ENCODE peak calls at places on chromosomes 13 and 19, in six cellular contexts. W is breast epithelium, M is transverse colon, O is upper lobe of left lung, H is H1, E is HL-60. T is an unnamed sample.

GRCh38 chr19:40923934-40924391 is 41.9 kb upstream of the CYP2A7 start:
- DNase-seq in W (no peak), M (no peak), O (peak), H (no peak), E (no peak), T (peak)

GRCh38 chr19:50798116-50798942 is 8.1 kb downstream of the ACP4 start:
- DNase-seq in W (no peak), M (no peak), O (no peak), H (peak), E (no peak), T (no peak)

GRCh38 chr19:49338691-49339363 is 3.6 kb downstream of the CD37 start:
- DNase-seq in W (peak), M (peak), O (peak), H (peak), E (no peak), T (peak)

GRCh38 chr19:40193587-40193849 is 2.3 kb downstream of the MAP3K10 start:
- DNase-seq in W (no peak), M (no peak), O (no peak), H (no peak), E (no peak), T (no peak)

GRCh38 chr13:98537306-98537705 is 39.6 kb downstream of the STK24 start:
- DNase-seq in W (no peak), M (no peak), O (no peak), H (no peak), E (no peak), T (no peak)

GRCh38 chr19:19366691-19367396 is 38.6 kb upstream of the GATAD2A start:
- DNase-seq in W (peak), M (peak), O (peak), H (peak), E (peak), T (peak)

GRCh38 chr19:2722541-2723344 is 1.6 kb upstream of the DIRAS1 start:
- DNase-seq in W (peak), M (peak), O (peak), H (no peak), E (peak), T (peak)

GRCh38 chr19:30226464-30227070 is 145.6 kb upstream of the ZNF536 start:
- DNase-seq in W (no peak), M (peak), O (no peak), H (peak), E (no peak), T (no peak)

GRCh38 chr19:16067205-16067938 is 8.9 kb upstream of the TPM4 start:
- DNase-seq in W (peak), M (peak), O (peak), H (no peak), E (no peak), T (peak)

GRCh38 chr13:33441015-33441414 is 155.5 kb upstream of the STARD13 start:
- DNase-seq in W (no peak), M (peak), O (peak), H (no peak), E (no peak), T (peak)

GRCh38 chr13:25281193-25281936 is 5.9 kb downstream of the MTMR6 start:
- DNase-seq in W (no peak), M (no peak), O (no peak), H (no peak), E (no peak), T (no peak)

GRCh38 chr19:51166846-51167490 is 24.9 kb downstream of the SIGLEC7 start:
- DNase-seq in W (no peak), M (peak), O (peak), H (no peak), E (peak), T (no peak)

GRCh38 chr19:23328211-23328610 is 67.1 kb downstream of the ZNF91 start:
- DNase-seq in W (no peak), M (no peak), O (no peak), H (no peak), E (no peak), T (no peak)

GRCh38 chr13:28099396-28100148 is 804 bp downstream of the FLT3 start:
- DNase-seq in W (no peak), M (no peak), O (no peak), H (no peak), E (no peak), T (no peak)

GRCh38 chr13:24827799-24828198 is 63.8 kb downstream of the RNF17 start:
- DNase-seq in W (no peak), M (no peak), O (no peak), H (no peak), E (no peak), T (no peak)

GRCh38 chr19:18220632-18221275 is 5.5 kb downstream of the PDE4C start:
- DNase-seq in W (no peak), M (no peak), O (no peak), H (peak), E (no peak), T (no peak)

GRCh38 chr19:49094505-49095482 is 9.5 kb downstream of the SNRNP70 start:
- DNase-seq in W (no peak), M (no peak), O (no peak), H (no peak), E (no peak), T (no peak)

GRCh38 chr13:110748271-110748670 is 34.8 kb downstream of the ING1 start:
- DNase-seq in W (no peak), M (no peak), O (no peak), H (no peak), E (no peak), T (no peak)

GRCh38 chr13:74586839-74587238 is 452.6 kb upstream of the KLF12 start:
- DNase-seq in W (no peak), M (no peak), O (no peak), H (no peak), E (no peak), T (no peak)

GRCh38 chr13:46057251-46058015 is 4.9 kb upstream of the ZC3H13 start:
- DNase-seq in W (peak), M (no peak), O (no peak), H (no peak), E (no peak), T (no peak)

GRCh38 chr19:3618144-3618810 is 8.3 kb downstream of the CACTIN start:
- DNase-seq in W (no peak), M (peak), O (peak), H (peak), E (no peak), T (peak)

GRCh38 chr19:57105976-57106610 is 13.7 kb upstream of the USP29 start:
- DNase-seq in W (no peak), M (no peak), O (no peak), H (no peak), E (no peak), T (no peak)

GRCh38 chr13:52749446-52749845 is 9.8 kb upstream of the CNMD start:
- DNase-seq in W (no peak), M (no peak), O (no peak), H (no peak), E (no peak), T (no peak)

GRCh38 chr13:52751196-52751595 is 11.6 kb upstream of the CNMD start:
- DNase-seq in W (no peak), M (no peak), O (no peak), H (no peak), E (no peak), T (no peak)

GRCh38 chr13:52744842-52745241 is 5.2 kb upstream of the CNMD start:
- DNase-seq in W (no peak), M (no peak), O (no peak), H (no peak), E (no peak), T (no peak)

GRCh38 chr13:52746141-52746540 is 6.5 kb upstream of the CNMD start:
- DNase-seq in W (no peak), M (no peak), O (no peak), H (no peak), E (no peak), T (no peak)

GRCh38 chr13:52750713-52751112 is 11.1 kb upstream of the CNMD start:
- DNase-seq in W (no peak), M (no peak), O (no peak), H (no peak), E (no peak), T (no peak)
- H3K27ac ChIP-seq in W (no peak), M (no peak), O (no peak), H (no peak), E (no peak), T (no peak)

DNA sequence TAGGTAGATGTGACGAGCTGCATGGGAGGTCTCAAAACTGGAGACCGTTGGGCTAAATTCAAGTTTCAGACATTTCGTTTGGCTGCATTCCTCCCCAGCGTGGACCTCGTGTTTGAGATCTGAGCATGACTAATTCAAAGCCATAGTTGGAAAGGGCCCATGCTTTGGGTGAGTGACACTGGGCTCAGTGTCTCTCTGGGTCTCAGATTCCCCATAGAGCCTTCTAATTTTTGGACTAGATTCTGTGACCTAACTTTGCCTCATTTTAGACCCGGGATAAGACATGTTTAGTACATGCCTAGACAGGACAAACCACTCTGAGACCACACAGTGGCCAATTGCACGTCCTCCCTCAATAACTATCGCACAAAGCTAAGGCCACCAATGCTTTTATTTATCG is 16.6 kb downstream of the CKM start:
- DNase-seq in W (no peak), M (no peak), O (no peak), H (no peak), E (no peak), T (no peak)
- TF ChIP-seq CTCF in W (no peak), M (no peak), O (no peak), H (no peak), E (no peak), T (no peak)

GRCh38 chr13:90534617-90535340 is 812.7 kb upstream of the MIR17HG start:
- DNase-seq in W (no peak), M (no peak), O (no peak), H (no peak), E (no peak), T (no peak)
- TF ChIP-seq POLR2AphosphoS5 in W (no peak), M (no peak), O (no peak), H (no peak), E (no peak), T (no peak)

DNA sequence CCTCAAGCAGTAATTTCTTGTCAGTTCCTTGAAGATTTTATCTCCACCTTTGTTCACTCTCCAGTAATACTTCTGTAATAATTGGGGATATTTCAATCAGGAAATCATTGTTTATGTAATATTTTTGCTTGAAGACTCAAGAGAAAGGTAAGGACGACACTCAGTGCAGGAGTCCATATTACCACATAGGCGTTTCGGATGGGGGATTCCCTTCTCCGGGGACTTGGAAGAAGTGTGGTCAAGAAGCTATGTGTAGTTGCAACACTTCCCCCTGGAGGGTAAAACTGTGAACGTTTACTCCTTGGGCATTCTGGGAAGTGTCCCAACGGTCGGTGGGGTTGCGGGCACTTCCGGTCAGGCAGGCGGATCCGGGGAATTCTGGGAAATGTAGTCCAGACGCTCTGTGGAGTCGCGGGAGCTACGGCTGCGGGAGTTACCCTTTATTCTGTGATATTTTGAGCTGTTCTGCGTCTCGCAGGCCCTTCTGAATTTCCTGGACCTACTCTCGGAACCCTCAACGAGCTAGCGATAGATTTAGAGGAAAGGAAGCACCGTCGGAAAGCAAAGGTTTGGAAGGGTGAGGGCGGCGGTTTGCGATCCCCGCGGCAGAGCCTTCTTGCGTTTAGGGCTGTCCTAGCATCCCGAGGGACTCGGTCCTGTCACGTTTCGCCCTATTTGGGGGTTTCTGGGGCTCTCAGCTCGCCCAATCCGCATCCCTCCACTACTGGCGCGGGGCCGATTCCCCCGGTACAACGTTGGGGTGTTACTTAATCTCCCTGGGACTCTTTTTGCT is at the start of gene ZNF221:
- DNase-seq in W (peak), M (peak), O (peak), H (peak), E (peak), T (peak)
- H3K27ac ChIP-seq in W (peak), M (peak), O (peak), H (no peak), E (peak), T (peak)

T was measured in stomach.